ENCODE peak calls at places on chromosomes 7 and 10, in eight cellular contexts. One of them, this sample, is unnamed.
A peak's percentile ranks its signal among the peaks of the same experiment; 100 is the strongest.

GRCh38 chr10:31099101-31099500 is 67.4 kb upstream of the ZNF438 start:
- DNase-seq in stimulated activated CD8-positive, alpha-beta memory T cell treated with anti-CD3 and anti-CD28 coated beads, Interleukin-7, amount 100 ng/mL, for 1 hour: no peak
- DNase-seq in GM04504: no peak
- DNase-seq in HT-29: no peak
- DNase-seq in EH: no peak
- DNase-seq in GM23248: no peak
- DNase-seq in natural killer cell treated with Interleukin-12 subunit alpha and Interleukin-12 subunit beta and Interleukin-15 and Interleukin-18, amount 100 ng/mL, for 72 hours: no peak
- DNase-seq in ovary: no peak
- DNase-seq in this sample: no peak

GRCh38 chr10:61757525-61758397 is 95.0 kb downstream of the CABCOCO1 start:
- DNase-seq in stimulated activated CD8-positive, alpha-beta memory T cell treated with anti-CD3 and anti-CD28 coated beads, Interleukin-7, amount 100 ng/mL, for 1 hour: no peak
- DNase-seq in GM04504: no peak
- DNase-seq in HT-29: peak; percentile 75
- DNase-seq in EH: peak; percentile 77
- DNase-seq in GM23248: peak; percentile 61
- DNase-seq in natural killer cell treated with Interleukin-12 subunit alpha and Interleukin-12 subunit beta and Interleukin-15 and Interleukin-18, amount 100 ng/mL, for 72 hours: no peak
- DNase-seq in ovary: no peak
- DNase-seq in this sample: no peak

GRCh38 chr10:133010095-133010837 is 67.9 kb upstream of the CFAP46 start:
- DNase-seq in stimulated activated CD8-positive, alpha-beta memory T cell treated with anti-CD3 and anti-CD28 coated beads, Interleukin-7, amount 100 ng/mL, for 1 hour: no peak
- DNase-seq in GM04504: no peak
- DNase-seq in HT-29: no peak
- DNase-seq in EH: peak; percentile 1
- DNase-seq in GM23248: no peak
- DNase-seq in natural killer cell treated with Interleukin-12 subunit alpha and Interleukin-12 subunit beta and Interleukin-15 and Interleukin-18, amount 100 ng/mL, for 72 hours: no peak
- DNase-seq in ovary: no peak
- DNase-seq in this sample: no peak

GRCh38 chr10:24616536-24616935 is 107.2 kb downstream of the ARHGAP21 start:
- DNase-seq in stimulated activated CD8-positive, alpha-beta memory T cell treated with anti-CD3 and anti-CD28 coated beads, Interleukin-7, amount 100 ng/mL, for 1 hour: no peak
- DNase-seq in GM04504: no peak
- DNase-seq in HT-29: no peak
- DNase-seq in EH: no peak
- DNase-seq in GM23248: peak; percentile 80
- DNase-seq in natural killer cell treated with Interleukin-12 subunit alpha and Interleukin-12 subunit beta and Interleukin-15 and Interleukin-18, amount 100 ng/mL, for 72 hours: no peak
- DNase-seq in ovary: no peak
- DNase-seq in this sample: no peak

GRCh38 chr10:77637474-77637985 is at the start of gene KCNMA1:
- DNase-seq in stimulated activated CD8-positive, alpha-beta memory T cell treated with anti-CD3 and anti-CD28 coated beads, Interleukin-7, amount 100 ng/mL, for 1 hour: no peak
- DNase-seq in GM04504: no peak
- DNase-seq in HT-29: no peak
- DNase-seq in EH: peak; percentile 64
- DNase-seq in GM23248: peak; percentile 61
- DNase-seq in natural killer cell treated with Interleukin-12 subunit alpha and Interleukin-12 subunit beta and Interleukin-15 and Interleukin-18, amount 100 ng/mL, for 72 hours: no peak
- DNase-seq in ovary: peak; percentile 29
- DNase-seq in this sample: peak; percentile 67

GRCh38 chr10:48470893-48471805 is 133.7 kb downstream of the ARHGAP22 start:
- DNase-seq in stimulated activated CD8-positive, alpha-beta memory T cell treated with anti-CD3 and anti-CD28 coated beads, Interleukin-7, amount 100 ng/mL, for 1 hour: no peak
- DNase-seq in GM04504: peak; percentile 1
- DNase-seq in HT-29: no peak
- DNase-seq in EH: peak; percentile 55
- DNase-seq in GM23248: peak; percentile 56
- DNase-seq in natural killer cell treated with Interleukin-12 subunit alpha and Interleukin-12 subunit beta and Interleukin-15 and Interleukin-18, amount 100 ng/mL, for 72 hours: no peak
- DNase-seq in ovary: no peak
- DNase-seq in this sample: no peak

GRCh38 chr7:151793991-151794507 is 82.9 kb downstream of the PRKAG2 start:
- DNase-seq in stimulated activated CD8-positive, alpha-beta memory T cell treated with anti-CD3 and anti-CD28 coated beads, Interleukin-7, amount 100 ng/mL, for 1 hour: no peak
- DNase-seq in GM04504: no peak
- DNase-seq in HT-29: no peak
- DNase-seq in EH: no peak
- DNase-seq in GM23248: no peak
- DNase-seq in natural killer cell treated with Interleukin-12 subunit alpha and Interleukin-12 subunit beta and Interleukin-15 and Interleukin-18, amount 100 ng/mL, for 72 hours: no peak
- DNase-seq in ovary: no peak
- DNase-seq in this sample: peak; percentile 54

GRCh38 chr10:52864459-52865106 is 92.0 kb upstream of the MBL2 start:
- DNase-seq in stimulated activated CD8-positive, alpha-beta memory T cell treated with anti-CD3 and anti-CD28 coated beads, Interleukin-7, amount 100 ng/mL, for 1 hour: no peak
- DNase-seq in GM04504: peak; percentile 91
- DNase-seq in HT-29: peak; percentile 87
- DNase-seq in EH: peak; percentile 96
- DNase-seq in GM23248: peak; percentile 97
- DNase-seq in natural killer cell treated with Interleukin-12 subunit alpha and Interleukin-12 subunit beta and Interleukin-15 and Interleukin-18, amount 100 ng/mL, for 72 hours: no peak
- DNase-seq in ovary: peak; percentile 19
- DNase-seq in this sample: no peak

GRCh38 chr7:768881-769504 is 41.9 kb upstream of the PRKAR1B start:
- DNase-seq in stimulated activated CD8-positive, alpha-beta memory T cell treated with anti-CD3 and anti-CD28 coated beads, Interleukin-7, amount 100 ng/mL, for 1 hour: no peak
- DNase-seq in GM04504: no peak
- DNase-seq in HT-29: no peak
- DNase-seq in EH: no peak
- DNase-seq in GM23248: no peak
- DNase-seq in natural killer cell treated with Interleukin-12 subunit alpha and Interleukin-12 subunit beta and Interleukin-15 and Interleukin-18, amount 100 ng/mL, for 72 hours: no peak
- DNase-seq in ovary: peak; percentile 87
- DNase-seq in this sample: no peak